ENCODE peak calls at places on chromosomes 16 and 17, in four cellular contexts. A is fibroblast of mammary gland, L is psoas muscle, W is fibroblast of pulmonary artery. P is an unnamed sample.

GRCh38 chr16:2826591-2827480 is 3.3 kb upstream of the ZG16B start:
- DNase-seq in A (no peak), L (peak), W (no peak), P (no peak)

GRCh38 chr17:64262422-64263260 is at the start of gene TEX2:
- DNase-seq in A (no peak), L (peak), W (no peak), P (peak)

GRCh38 chr17:14211778-14212177 is 24.9 kb downstream of the CDRT15 start:
- DNase-seq in A (no peak), L (peak), W (peak), P (no peak)

GRCh38 chr17:1948517-1948825 is 76.7 kb downstream of the RTN4RL1 start:
- DNase-seq in A (no peak), L (no peak), W (no peak), P (no peak)

GRCh38 chr16:19644877-19645276 is 73.2 kb downstream of the KNOP1 start:
- DNase-seq in A (peak), L (peak), W (peak), P (no peak)

GRCh38 chr16:31708348-31708747 is 165.3 kb upstream of the ZNF267 start:
- DNase-seq in A (no peak), L (no peak), W (no peak), P (no peak)

GRCh38 chr16:24428751-24429150 is 110.6 kb upstream of the RBBP6 start:
- DNase-seq in A (no peak), L (no peak), W (no peak), P (no peak)

GRCh38 chr16:65786916-65787315 is 579.6 kb upstream of the CDH5 start:
- DNase-seq in A (no peak), L (peak), W (no peak), P (no peak)

GRCh38 chr17:44033841-44034408 is 19.2 kb upstream of the TMEM101 start:
- DNase-seq in A (no peak), L (no peak), W (no peak), P (no peak)

GRCh38 chr16:82146957-82147356 is 23.1 kb downstream of the MPHOSPH6 start:
- DNase-seq in A (no peak), L (no peak), W (no peak), P (no peak)

GRCh38 chr16:62404857-62405611 is 368.8 kb upstream of the CDH8 start:
- DNase-seq in A (no peak), L (no peak), W (no peak), P (no peak)

GRCh38 chr17:70934834-70935233 is 765.5 kb downstream of the KCNJ2 start:
- DNase-seq in A (no peak), L (no peak), W (no peak), P (no peak)

GRCh38 chr16:1169285-1170075 is 16.6 kb downstream of the CACNA1H start:
- DNase-seq in A (no peak), L (no peak), W (no peak), P (no peak)

GRCh38 chr17:2222901-2223616 is 80.5 kb downstream of the SMG6 start:
- DNase-seq in A (peak), L (peak), W (peak), P (peak)

GRCh38 chr17:44084131-44084538 is 13.6 kb downstream of the G6PC3 start:
- DNase-seq in A (no peak), L (no peak), W (no peak), P (no peak)

GRCh38 chr16:79821911-79822310 is 221.4 kb upstream of the MAF start:
- DNase-seq in A (no peak), L (no peak), W (no peak), P (no peak)

GRCh38 chr17:39641119-39641496 is 4.2 kb downstream of the STARD3 start:
- DNase-seq in A (no peak), L (no peak), W (no peak), P (no peak)

GRCh38 chr16:30637952-30638351 is 12.8 kb upstream of the PRR14 start:
- DNase-seq in A (peak), L (no peak), W (peak), P (peak)

GRCh38 chr16:51306116-51306515 is 155.0 kb upstream of the SALL1 start:
- DNase-seq in A (peak), L (no peak), W (no peak), P (no peak)

GRCh38 chr17:58344047-58344790 is 7.8 kb downstream of the SUPT4H1 start:
- DNase-seq in A (no peak), L (no peak), W (peak), P (peak)

GRCh38 chr17:4444782-4445473 is 11.2 kb downstream of the SPNS3 start:
- DNase-seq in A (no peak), L (peak), W (no peak), P (no peak)

GRCh38 chr16:12187939-12188673 is 211.6 kb downstream of the SNX29 start:
- DNase-seq in A (peak), L (no peak), W (no peak), P (no peak)

GRCh38 chr16:31148281-31148728 is 1.6 kb downstream of the PRSS36 start:
- DNase-seq in A (no peak), L (no peak), W (no peak), P (no peak)

GRCh38 chr16:49659356-49659755 is 196.6 kb downstream of the ZNF423 start:
- DNase-seq in A (no peak), L (no peak), W (no peak), P (no peak)

GRCh38 chr17:49968380-49969133 is 433 bp upstream of the DLX4 start:
- DNase-seq in A (peak), L (peak), W (peak), P (peak)

GRCh38 chr17:49966767-49967166 is 2.2 kb upstream of the DLX4 start:
- DNase-seq in A (no peak), L (no peak), W (no peak), P (no peak)

GRCh38 chr17:49967205-49967604 is 1.8 kb upstream of the DLX4 start:
- DNase-seq in A (no peak), L (no peak), W (no peak), P (no peak)

GRCh38 chr17:49969134-49969759 is at the start of gene DLX4:
- DNase-seq in A (no peak), L (no peak), W (no peak), P (no peak)

DNA sequence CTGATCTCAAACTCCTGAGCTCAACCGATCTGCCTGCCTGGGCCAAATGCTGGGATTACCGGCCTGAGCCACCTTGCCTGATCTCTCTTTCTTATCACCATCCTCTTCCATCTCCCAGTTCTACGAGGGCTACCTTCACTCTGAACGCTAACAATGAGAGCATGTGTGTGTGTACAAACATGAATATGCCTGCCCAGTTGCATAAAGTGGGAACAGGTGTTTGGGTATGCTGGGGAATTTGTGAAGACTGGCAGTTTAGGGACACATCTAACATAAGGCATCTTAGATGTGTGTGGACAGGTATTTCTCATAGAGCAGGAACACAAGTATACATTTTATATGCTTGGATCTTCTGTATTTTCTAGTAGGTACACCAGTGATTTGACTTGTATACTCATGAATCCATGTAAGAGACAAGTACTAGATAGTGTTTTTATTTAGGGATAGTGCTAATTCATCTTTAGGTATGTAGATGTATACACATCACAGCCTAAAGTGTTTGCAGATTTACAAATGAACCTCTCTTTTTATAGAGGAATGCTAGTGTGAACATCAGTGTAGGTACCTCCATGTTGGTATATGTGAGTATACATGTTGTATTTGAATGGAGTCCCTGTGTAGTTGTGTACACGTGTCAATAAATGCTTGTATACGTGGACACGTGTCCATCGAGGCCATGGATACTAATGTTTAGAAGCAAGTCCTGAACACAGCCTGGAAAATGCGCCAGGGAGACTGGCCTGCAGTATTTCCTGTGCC is 1.2 kb upstream of the DLX4 start:
- DNase-seq in A (no peak), L (no peak), W (peak), P (no peak)
- H3K4me3 ChIP-seq in A (no peak), L (peak), W (peak), P (peak)

GRCh38 chr16:4373909-4374742 is 2.5 kb downstream of the VASN start:
- DNase-seq in A (peak), L (peak), W (peak), P (no peak)
- H3K4me3 ChIP-seq in A (peak), L (peak), W (peak), P (no peak)

DNA sequence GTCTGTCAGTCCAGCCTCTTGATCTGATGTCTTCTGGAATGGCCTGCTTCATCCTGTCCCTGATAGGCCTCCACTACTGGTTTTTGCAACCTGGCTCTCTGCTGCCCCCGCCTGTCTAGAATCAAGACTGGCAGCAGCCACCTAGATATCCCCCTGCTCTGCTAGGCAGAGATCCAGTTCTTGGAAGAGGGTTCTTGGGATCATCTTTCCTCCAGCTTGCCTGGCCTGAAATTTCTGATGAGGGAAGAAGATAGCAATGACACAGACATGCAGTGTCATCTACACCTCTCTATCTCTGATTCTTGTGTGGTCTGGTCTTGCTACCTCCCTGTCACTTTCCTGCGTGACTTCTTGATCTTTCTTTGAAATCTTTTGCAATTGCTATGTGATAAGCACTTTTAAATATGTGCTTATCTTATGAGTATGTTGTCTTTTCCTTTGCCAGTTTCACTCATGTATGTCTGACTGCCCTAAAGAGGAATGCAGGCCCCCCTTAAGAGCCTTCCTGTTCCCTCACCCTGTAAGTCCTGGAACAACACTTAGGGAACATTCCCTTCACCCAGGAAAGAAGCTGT is 20.3 kb upstream of the NFATC3 start:
- DNase-seq in A (peak), L (peak), W (peak), P (peak)
- H3K4me3 ChIP-seq in A (no peak), L (no peak), W (no peak), P (no peak)

GRCh38 chr17:73031472-73031871 is 61.0 kb downstream of the SLC39A11 start:
- DNase-seq in A (no peak), L (no peak), W (no peak), P (no peak)
- H3K4me3 ChIP-seq in A (no peak), L (no peak), W (no peak), P (no peak)